ENCODE peak calls at places on chromosome 13, in five cellular contexts. S is SK-N-SH, X is GM12878, N is HepG2, R is K562. I is an unnamed sample.

GRCh38 chr13:85377783-85378182 is 421.4 kb downstream of the SLITRK6 start:
- DNase-seq in S (no peak), X (no peak), N (no peak), R (no peak), I (no peak)

GRCh38 chr13:76853481-76853880 is 32.7 kb downstream of the KCTD12 start:
- DNase-seq in S (no peak), X (no peak), N (no peak), R (no peak), I (no peak)

GRCh38 chr13:68099616-68100015 is 869.5 kb upstream of the PCDH9 start:
- DNase-seq in S (no peak), X (no peak), N (no peak), R (no peak), I (no peak)

GRCh38 chr13:75603038-75603437 is 33.1 kb upstream of the LMO7 start:
- DNase-seq in S (no peak), X (no peak), N (no peak), R (no peak), I (no peak)

GRCh38 chr13:59774511-59774911 is 389.2 kb downstream of the DIAPH3 start:
- DNase-seq in S (no peak), X (no peak), N (peak), R (no peak), I (no peak)

GRCh38 chr13:65638572-65639168 is 1591.5 kb downstream of the PCDH9 start:
- DNase-seq in S (peak), X (no peak), N (peak), R (peak), I (peak)

GRCh38 chr13:99991806-99992242 is 10.2 kb downstream of the ZIC2 start:
- DNase-seq in S (no peak), X (no peak), N (no peak), R (no peak), I (no peak)

GRCh38 chr13:41917641-41918040 is 43.3 kb downstream of the VWA8 start:
- DNase-seq in S (no peak), X (no peak), N (no peak), R (no peak), I (no peak)

GRCh38 chr13:87280139-87280538 is 391.0 kb upstream of the SLITRK5 start:
- DNase-seq in S (no peak), X (no peak), N (no peak), R (no peak), I (peak)

GRCh38 chr13:82717249-82717648 is 1165.0 kb downstream of the SLITRK1 start:
- DNase-seq in S (no peak), X (no peak), N (no peak), R (no peak), I (no peak)

GRCh38 chr13:31124225-31124624 is 37.5 kb downstream of the HSPH1 start:
- DNase-seq in S (no peak), X (no peak), N (no peak), R (no peak), I (no peak)

GRCh38 chr13:97000295-97000925 is 6.1 kb upstream of the OXGR1 start:
- DNase-seq in S (no peak), X (no peak), N (no peak), R (no peak), I (no peak)

GRCh38 chr13:82833928-82834327 is 1048.3 kb downstream of the SLITRK1 start:
- DNase-seq in S (no peak), X (no peak), N (no peak), R (no peak), I (no peak)

GRCh38 chr13:108915095-108915633 is 285.8 kb downstream of the MYO16 start:
- DNase-seq in S (peak), X (no peak), N (peak), R (peak), I (no peak)

GRCh38 chr13:79448413-79448812 is 32.5 kb upstream of the NDFIP2 start:
- DNase-seq in S (no peak), X (no peak), N (no peak), R (no peak), I (no peak)
- TF ChIP-seq FOXM1 in S (no peak), X (no peak), N (no peak), R (no peak), I (no peak)

GRCh38 chr13:112652512-112653458 is 37.1 kb upstream of the ATP11A start:
- DNase-seq in S (no peak), X (no peak), N (no peak), R (no peak), I (no peak)

GRCh38 chr13:112648966-112649690 is 40.7 kb upstream of the ATP11A start:
- DNase-seq in S (no peak), X (no peak), N (no peak), R (peak), I (no peak)

GRCh38 chr13:112653821-112654220 is 36.0 kb upstream of the ATP11A start:
- DNase-seq in S (no peak), X (no peak), N (no peak), R (no peak), I (no peak)

GRCh38 chr13:112651750-112652511 is 37.9 kb upstream of the ATP11A start:
- DNase-seq in S (no peak), X (no peak), N (no peak), R (no peak), I (no peak)

GRCh38 chr13:112651306-112651705 is 38.5 kb upstream of the ATP11A start:
- DNase-seq in S (no peak), X (no peak), N (no peak), R (no peak), I (no peak)
- TF ChIP-seq FOXM1 in S (no peak), X (no peak), N (no peak), R (no peak), I (no peak)

GRCh38 chr13:20525601-20526544 is at the start of gene CRYL1:
- DNase-seq in S (peak), X (peak), N (peak), R (peak), I (peak)

GRCh38 chr13:20534038-20534608 is 8.5 kb upstream of the CRYL1 start:
- DNase-seq in S (no peak), X (no peak), N (peak), R (no peak), I (no peak)

GRCh38 chr13:20526664-20527063 is 1.0 kb upstream of the CRYL1 start:
- DNase-seq in S (no peak), X (no peak), N (peak), R (no peak), I (no peak)

GRCh38 chr13:20525144-20525600 is 485 bp downstream of the CRYL1 start:
- DNase-seq in S (no peak), X (no peak), N (peak), R (no peak), I (peak)

GRCh38 chr13:20528451-20528850 is 2.8 kb upstream of the CRYL1 start:
- DNase-seq in S (no peak), X (peak), N (no peak), R (no peak), I (no peak)
- TF ChIP-seq FOXM1 in S (no peak), X (peak), N (no peak), R (no peak), I (no peak)

DNA sequence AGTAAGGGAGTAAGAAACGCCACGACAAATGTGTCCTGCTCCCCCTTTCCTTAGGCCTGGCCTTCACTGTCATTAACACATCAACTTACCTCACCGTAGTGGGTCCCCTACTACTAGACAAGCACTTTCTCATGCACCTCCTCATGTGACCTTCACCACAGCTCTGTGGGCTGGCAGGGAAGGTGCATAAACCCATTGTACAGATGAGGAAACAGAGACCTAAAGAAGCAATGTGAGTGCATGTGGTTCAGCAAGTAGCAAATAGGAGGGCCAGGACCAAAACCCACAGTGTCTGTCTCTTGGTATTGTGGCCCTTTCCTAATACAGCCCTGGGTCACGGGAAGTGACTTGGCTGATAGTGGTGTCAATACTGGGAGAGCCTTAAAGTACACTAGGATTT is 5.3 kb downstream of the CCDC70 start:
- DNase-seq in S (no peak), X (no peak), N (no peak), R (no peak), I (no peak)
- TF ChIP-seq FOXM1 in S (no peak), X (no peak), N (no peak), R (no peak), I (no peak)

GRCh38 chr13:61414136-61414535 is 1.5 kb downstream of the PCDH20 start:
- DNase-seq in S (peak), X (no peak), N (no peak), R (no peak), I (peak)

GRCh38 chr13:61413572-61413971 is 2.1 kb downstream of the PCDH20 start:
- DNase-seq in S (peak), X (no peak), N (no peak), R (no peak), I (no peak)

GRCh38 chr13:61410266-61410665 is 5.4 kb downstream of the PCDH20 start:
- DNase-seq in S (no peak), X (no peak), N (no peak), R (no peak), I (no peak)

GRCh38 chr13:61414686-61415664 is 674 bp downstream of the PCDH20 start:
- DNase-seq in S (peak), X (no peak), N (peak), R (no peak), I (peak)

GRCh38 chr13:61410669-61411297 is 4.9 kb downstream of the PCDH20 start:
- DNase-seq in S (peak), X (no peak), N (peak), R (peak), I (peak)
- TF ChIP-seq FOXM1 in S (no peak), X (no peak), N (no peak), R (no peak), I (no peak)

DNA sequence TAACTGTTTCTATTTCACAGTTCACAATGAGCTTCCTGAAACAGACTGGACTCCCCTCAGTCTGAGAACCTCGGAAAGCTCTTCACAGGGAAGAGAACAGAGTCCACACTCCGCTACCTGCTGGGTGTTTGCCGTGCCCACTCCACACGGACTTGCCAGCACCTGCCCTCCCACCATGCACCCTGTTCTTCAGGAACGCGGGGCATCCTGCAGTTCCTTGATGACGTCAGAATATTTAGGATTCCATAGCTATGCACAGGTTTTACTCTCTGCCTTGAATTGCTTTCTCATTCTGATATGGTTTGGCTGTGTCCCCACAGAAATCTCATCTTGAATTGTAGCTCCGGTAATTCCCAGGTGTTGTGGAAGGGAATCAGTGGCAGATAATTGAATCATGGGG is 74.4 kb upstream of the FARP1 start:
- DNase-seq in S (no peak), X (no peak), N (no peak), R (no peak), I (no peak)
- TF ChIP-seq FOXM1 in S (no peak), X (no peak), N (no peak), R (no peak), I (no peak)

GRCh38 chr13:98202026-98202425 is 25.0 kb upstream of the RNF113B start:
- DNase-seq in S (no peak), X (peak), N (peak), R (no peak), I (no peak)
- TF ChIP-seq FOXM1 in S (no peak), X (no peak), N (no peak), R (no peak), I (no peak)

DNA sequence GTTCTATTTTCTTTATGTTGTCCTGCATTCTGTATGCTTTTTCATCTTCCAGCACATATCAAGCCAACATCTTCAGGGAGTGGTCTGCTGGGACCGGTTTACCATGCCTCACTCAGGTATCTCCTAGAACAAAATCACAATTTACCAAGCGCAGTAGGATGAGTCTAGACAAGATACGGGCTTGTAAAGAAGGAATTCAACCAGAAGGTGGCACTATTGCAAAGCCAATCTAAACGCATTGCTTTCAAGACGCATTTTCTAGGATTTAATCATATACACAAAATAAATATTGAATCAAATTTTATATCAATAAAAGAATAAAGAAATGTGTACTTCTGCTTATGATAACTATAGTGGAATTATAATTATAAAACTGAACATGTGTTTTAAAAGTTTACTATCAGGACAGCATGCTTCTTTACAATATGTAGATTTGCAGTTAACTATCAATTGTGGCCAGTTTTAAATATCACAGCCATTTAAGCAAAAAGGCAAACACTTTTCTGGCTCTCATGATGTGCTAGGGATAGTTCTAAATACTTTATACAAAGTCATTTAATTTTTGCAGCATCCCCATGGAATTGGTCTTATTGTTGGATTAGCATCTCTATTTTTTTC is 16.1 kb upstream of the TPP2 start:
- DNase-seq in S (peak), X (no peak), N (peak), R (peak), I (peak)
- TF ChIP-seq FOXM1 in S (no peak), X (no peak), N (no peak), R (no peak), I (no peak)

GRCh38 chr13:73987618-73988017 is 146.6 kb downstream of the KLF12 start:
- DNase-seq in S (no peak), X (no peak), N (no peak), R (no peak), I (no peak)
- TF ChIP-seq FOXM1 in S (no peak), X (no peak), N (no peak), R (no peak), I (no peak)

I was measured in HEK293T.